ENCODE peak calls at places on chromosomes 7 and 10, in six cellular contexts. M is nucleus accumbens, K is GOT3, X is HT-29, N is Right ventricle myocardium superior, A is lower lobe of right lung. T is an unnamed sample.

GRCh38 chr7:142523821-142524460 is 225.3 kb upstream of the PRSS1 start:
- DNase-seq in M (no peak), K (no peak), A (no peak), X (no peak), N (no peak), T (no peak)

GRCh38 chr10:99582255-99582770 is 37.9 kb downstream of the SLC25A28 start:
- DNase-seq in N (no peak), K (no peak), X (no peak), A (no peak), M (no peak), T (no peak)

GRCh38 chr7:50775826-50776225 is 6.9 kb downstream of the GRB10 start:
- DNase-seq in M (no peak), K (no peak), A (no peak), X (no peak), N (no peak), T (no peak)

GRCh38 chr7:47689558-47689957 is 107.6 kb upstream of the TNS3 start:
- DNase-seq in K (no peak), N (no peak), M (no peak), A (no peak), X (no peak), T (no peak)

GRCh38 chr10:63608511-63608910 is 87.3 kb downstream of the REEP3 start:
- DNase-seq in M (no peak), X (no peak), A (no peak), K (no peak), N (no peak), T (no peak)

GRCh38 chr7:2229467-2229866 is 3.3 kb downstream of the MAD1L1 start:
- DNase-seq in M (no peak), X (no peak), N (no peak), K (no peak), A (no peak), T (no peak)

GRCh38 chr7:88230646-88231045 is 10.8 kb upstream of the SRI start:
- DNase-seq in M (no peak), N (no peak), X (no peak), K (no peak), A (no peak), T (peak)

GRCh38 chr10:8102708-8103401 is 48.4 kb downstream of the GATA3 start:
- DNase-seq in N (no peak), K (no peak), A (no peak), M (no peak), X (no peak), T (no peak)

GRCh38 chr10:79425074-79425532 is 20.3 kb downstream of the ZCCHC24 start:
- DNase-seq in X (no peak), A (peak), N (peak), M (no peak), K (no peak), T (no peak)

GRCh38 chr7:156156734-156157408 is 344.6 kb upstream of the SHH start:
- DNase-seq in K (no peak), N (no peak), A (no peak), X (peak), M (no peak), T (peak)

GRCh38 chr7:155298288-155298833 is 683 bp downstream of the INSIG1 start:
- DNase-seq in K (no peak), M (no peak), A (no peak), X (no peak), N (no peak), T (no peak)

GRCh38 chr10:116787893-116788665 is 45.7 kb upstream of the HSPA12A start:
- DNase-seq in X (peak), K (peak), A (peak), M (no peak), N (peak), T (peak)

GRCh38 chr7:134826105-134826504 is 46.7 kb downstream of the CALD1 start:
- DNase-seq in M (no peak), N (no peak), K (no peak), X (no peak), A (no peak), T (no peak)

GRCh38 chr10:5811387-5811821 is 1.8 kb downstream of the GDI2 start:
- DNase-seq in K (no peak), N (no peak), A (no peak), M (no peak), X (peak), T (no peak)

GRCh38 chr7:514651-515598 is 4.7 kb downstream of the PDGFA start:
- DNase-seq in X (no peak), N (peak), K (no peak), M (no peak), A (no peak), T (peak)

GRCh38 chr10:70650104-70650503 is 22.2 kb upstream of the ADAMTS14 start:
- DNase-seq in N (no peak), K (no peak), A (no peak), X (no peak), M (no peak), T (no peak)

GRCh38 chr10:34313888-34314287 is 501.2 kb downstream of the PARD3 start:
- DNase-seq in N (no peak), X (no peak), M (no peak), K (no peak), A (no peak), T (no peak)

GRCh38 chr10:131275691-131276090 is 35.8 kb downstream of the TCERG1L start:
- DNase-seq in A (no peak), M (no peak), N (no peak), K (no peak), X (no peak), T (no peak)

GRCh38 chr7:18521945-18522566 is 26.5 kb downstream of the HDAC9 start:
- DNase-seq in X (no peak), A (no peak), M (no peak), K (no peak), N (no peak), T (no peak)

GRCh38 chr10:68560201-68560915 is at the start of gene TET1:
- DNase-seq in K (no peak), X (no peak), A (no peak), N (peak), M (no peak), T (no peak)

GRCh38 chr7:81624650-81625310 is 145.1 kb downstream of the HGF start:
- DNase-seq in A (no peak), N (no peak), M (no peak), K (no peak), X (no peak), T (no peak)